ENCODE peak calls at places on chromosomes 6 and 20, in ten cellular contexts. H is mesendoderm, B is mesenchymal stem cell, S is MM.1S, K is GM23248, E is H1, W is HCT116, I is fibroblast of lung, U is GM12878, P is IMR-90. C is an unnamed sample. For H3K4me1, the result is how much of the 10 kb centered on the place peaks cover.

GRCh38 chr6:80457044-80457933 is 350.8 kb downstream of the BCKDHB start:
- DNase-seq in P (peak), U (no peak), E (no peak), B (peak), K (peak), I (peak), W (peak), S (no peak), H (peak), C (no peak)

GRCh38 chr6:149964243-149965190 is 774 bp downstream of the ULBP1 start:
- DNase-seq in I (peak), W (no peak), H (peak), P (peak), K (peak), E (no peak), B (peak), S (no peak), U (no peak), C (no peak)

GRCh38 chr6:142695016-142695415 is 250.0 kb downstream of the HIVEP2 start:
- DNase-seq in S (no peak), B (no peak), P (peak), U (no peak), H (no peak), W (no peak), E (no peak), K (no peak), I (peak), C (no peak)

GRCh38 chr6:3592371-3592941 is 135.6 kb upstream of the SLC22A23 start:
- DNase-seq in K (peak), P (peak), B (peak), W (peak), E (no peak), S (no peak), I (peak), U (no peak), H (no peak), C (peak)

GRCh38 chr20:50731930-50732690 is 730 bp downstream of the PARD6B start:
- DNase-seq in K (no peak), B (no peak), S (peak), I (no peak), W (no peak), H (peak), E (no peak), U (no peak), P (no peak), C (no peak)

GRCh38 chr6:134967711-134968110 is 17.8 kb upstream of the ALDH8A1 start:
- DNase-seq in P (no peak), S (no peak), E (no peak), H (no peak), K (no peak), W (no peak), B (no peak), U (no peak), I (no peak), C (no peak)

GRCh38 chr20:58109918-58110635 is 118.4 kb downstream of the ANKRD60 start:
- DNase-seq in I (no peak), E (no peak), K (peak), B (no peak), S (no peak), H (no peak), P (no peak), U (no peak), W (no peak), C (no peak)

GRCh38 chr6:52543729-52544324 is 33.0 kb downstream of the TRAM2 start:
- DNase-seq in H (peak), P (peak), S (no peak), E (peak), U (no peak), I (peak), W (no peak), B (peak), K (peak), C (no peak)

GRCh38 chr6:106749611-106750010 is 120.2 kb downstream of the QRSL1 start:
- DNase-seq in P (peak), K (peak), S (no peak), W (no peak), B (peak), E (no peak), I (no peak), U (no peak), H (peak), C (peak)

GRCh38 chr6:101380861-101381630 is 12.5 kb upstream of the GRIK2 start:
- DNase-seq in I (no peak), H (no peak), E (no peak), W (no peak), B (no peak), U (no peak), K (no peak), P (no peak), S (no peak), C (no peak)

GRCh38 chr20:38222231-38222922 is 38.2 kb downstream of the KIAA1755 start:
- DNase-seq in E (no peak), H (peak), P (peak), I (peak), U (no peak), B (peak), S (peak), K (peak), W (peak), C (peak)

GRCh38 chr20:63102720-63103375 is 96.1 kb upstream of the BHLHE23 start:
- DNase-seq in E (no peak), B (peak), U (no peak), S (no peak), P (peak), K (peak), I (peak), W (no peak), H (peak), C (no peak)

GRCh38 chr6:167898673-167899311 is 72.1 kb downstream of the AFDN start:
- DNase-seq in W (no peak), E (no peak), H (peak), I (peak), K (peak), U (no peak), P (peak), B (peak), S (peak), C (no peak)

GRCh38 chr6:112337209-112337638 is 9.9 kb upstream of the RFPL4B start:
- DNase-seq in K (peak), H (peak), S (no peak), P (peak), I (peak), E (peak), W (peak), U (no peak), B (peak), C (peak)

GRCh38 chr20:24772667-24773066 is 176.4 kb upstream of the CST7 start:
- DNase-seq in P (no peak), I (no peak), K (no peak), S (no peak), W (no peak), B (no peak), E (no peak), H (no peak), U (no peak), C (no peak)

GRCh38 chr6:28634758-28635546 is 109.3 kb downstream of the GPX5 start:
- DNase-seq in W (no peak), S (no peak), P (no peak), H (peak), I (peak), U (no peak), E (no peak), B (peak), K (peak), C (peak)

GRCh38 chr20:11849976-11850670 is 67.6 kb upstream of the BTBD3 start:
- DNase-seq in U (no peak), K (peak), W (peak), H (no peak), S (no peak), B (peak), E (no peak), I (peak), P (peak), C (no peak)

GRCh38 chr6:20253021-20253420 is 40.8 kb upstream of the MBOAT1 start:
- DNase-seq in S (no peak), W (no peak), K (no peak), B (no peak), I (no peak), H (no peak), P (no peak), E (no peak), U (no peak), C (no peak)

DNA sequence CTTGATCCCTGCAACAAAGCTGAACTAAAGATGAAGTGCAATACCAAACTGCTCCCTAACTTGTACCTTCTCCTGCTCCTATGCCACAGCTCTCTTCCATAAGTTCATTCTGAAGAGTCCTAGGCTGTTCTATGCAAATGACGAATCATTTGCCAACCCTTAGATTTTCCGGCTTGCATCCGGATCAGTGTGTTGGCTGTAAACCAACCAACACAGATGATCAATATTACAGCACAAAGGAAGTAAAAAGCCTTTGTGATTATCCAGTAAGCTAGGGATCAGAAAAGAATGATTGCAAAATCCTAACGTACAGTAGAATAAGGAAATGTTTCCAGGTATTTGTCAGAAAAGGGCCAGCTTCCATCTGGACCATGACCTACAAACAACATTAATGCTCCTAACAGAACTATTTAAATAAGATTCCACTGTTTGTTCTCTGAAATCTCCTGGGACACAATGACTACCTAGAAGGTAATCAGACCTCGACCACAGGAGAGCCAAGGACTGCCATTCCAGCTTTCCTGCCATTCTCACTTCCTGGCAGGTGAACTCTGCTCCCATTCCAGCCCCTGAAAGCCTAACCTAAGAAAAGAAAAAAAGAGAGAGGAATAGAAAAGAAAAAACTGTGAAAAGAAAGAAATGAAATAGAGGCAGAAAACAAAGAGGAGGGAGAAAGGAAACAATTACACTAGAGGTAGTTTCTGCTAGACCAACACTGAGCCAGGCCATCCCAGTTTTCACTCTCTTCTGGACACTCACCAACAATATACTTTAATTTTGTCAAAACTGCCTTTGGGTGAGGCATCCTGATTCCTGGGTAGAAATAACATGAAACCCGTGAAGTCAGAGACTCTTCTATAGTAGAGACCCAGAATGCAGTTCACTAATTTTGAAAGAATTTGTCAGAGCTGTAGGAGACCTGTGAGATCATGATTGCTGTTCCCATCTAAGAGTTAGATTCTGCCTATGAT is 19.7 kb downstream of the GMDS start:
- DNase-seq in U (no peak), B (no peak), W (no peak), S (no peak), K (peak), P (no peak), E (no peak), I (peak), H (no peak), C (peak)
- H3K9ac ChIP-seq in U (no peak), B (no peak), W (no peak), S (no peak), K (no peak), P (no peak), E (no peak), I (no peak), H (no peak), C (no peak)

DNA sequence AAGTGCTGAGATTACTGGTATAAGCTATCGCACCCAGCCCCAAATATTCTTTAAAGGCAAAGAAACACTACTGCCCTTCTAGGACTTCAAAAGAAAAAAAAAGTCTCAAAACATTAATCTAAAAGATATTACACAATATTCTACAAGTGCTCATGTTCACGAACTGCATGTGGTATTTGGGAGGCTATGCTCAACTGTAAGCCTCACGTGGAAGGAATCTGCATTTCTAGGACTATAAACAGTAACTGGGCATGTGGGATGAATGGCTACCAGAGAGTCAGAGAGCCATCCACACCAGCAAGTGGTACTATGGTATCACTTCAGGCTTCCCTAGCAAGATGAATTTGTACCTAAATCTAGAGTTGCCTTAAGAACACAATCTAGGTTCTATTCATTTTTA is 50.0 kb downstream of the FKBP5 start:
- DNase-seq in P (no peak), K (no peak), E (no peak), H (no peak), I (no peak), W (no peak), U (no peak), S (no peak), B (no peak), C (no peak)
- H3K4me1 ChIP-seq in P (under half), K (under half), E (under half), H (under half), I (under half), W (under half), U (under half), S (under half), B (under half), C (under half)

GRCh38 chr6:48068326-48069191 is 42.4 kb downstream of the PTCHD4 start:
- DNase-seq in W (no peak), S (no peak), B (peak), E (no peak), U (no peak), K (peak), H (peak), I (peak), P (no peak), C (no peak)
- H3K9ac ChIP-seq in W (no peak), S (no peak), B (peak), E (no peak), U (no peak), K (no peak), H (peak), I (no peak), P (no peak), C (no peak)

DNA sequence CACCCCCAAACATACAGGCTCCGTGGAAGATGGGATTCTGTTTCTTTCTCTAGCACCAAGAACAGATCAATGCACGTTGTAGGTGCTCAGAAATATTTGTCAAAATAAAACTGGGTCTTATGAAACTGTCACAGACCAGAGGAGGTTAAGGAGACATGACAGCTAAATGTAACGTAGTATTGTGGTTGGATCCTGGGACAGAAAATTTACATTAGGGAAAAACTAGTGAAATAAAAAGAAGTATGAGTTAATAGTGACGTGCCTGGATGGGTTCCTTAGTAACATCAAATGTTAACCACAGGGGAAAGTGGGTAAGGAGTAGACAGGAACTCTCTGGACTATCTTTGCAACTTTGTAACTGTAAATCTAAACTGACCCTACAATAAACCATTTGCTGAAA is 31.5 kb downstream of the NOL4L start:
- DNase-seq in K (no peak), I (no peak), S (no peak), H (no peak), P (no peak), E (no peak), W (no peak), B (no peak), U (no peak), C (no peak)
- H3K4me1 ChIP-seq in K (under half), I (under half), S (under half), H (under half), P (under half), E (under half), W (under half), B (under half), U (under half), C (under half)

GRCh38 chr6:220312-220711 is 72.0 kb upstream of the DUSP22 start:
- DNase-seq in H (no peak), I (no peak), B (no peak), S (no peak), K (no peak), P (no peak), U (no peak), W (no peak), E (no peak), C (no peak)

GRCh38 chr6:220736-221475 is 71.4 kb upstream of the DUSP22 start:
- DNase-seq in B (peak), W (no peak), P (peak), K (peak), U (peak), H (no peak), E (no peak), I (peak), S (peak), C (no peak)

GRCh38 chr6:222468-222867 is 69.8 kb upstream of the DUSP22 start:
- DNase-seq in H (no peak), W (no peak), S (no peak), U (no peak), K (no peak), B (no peak), E (no peak), P (no peak), I (no peak), C (no peak)

GRCh38 chr6:223136-223535 is 69.2 kb upstream of the DUSP22 start:
- DNase-seq in I (no peak), E (no peak), K (no peak), S (no peak), H (no peak), U (no peak), W (no peak), P (no peak), B (no peak), C (no peak)

GRCh38 chr6:221531-222349 is 70.5 kb upstream of the DUSP22 start:
- DNase-seq in W (no peak), K (no peak), S (peak), P (peak), U (peak), B (no peak), I (peak), H (no peak), E (no peak), C (no peak)
- H3K9ac ChIP-seq in W (no peak), K (no peak), S (no peak), P (no peak), U (peak), B (no peak), I (no peak), H (no peak), E (no peak), C (no peak)

GRCh38 chr6:104888066-104888465 is 28.3 kb upstream of the HACE1 start:
- DNase-seq in I (no peak), W (no peak), P (no peak), E (no peak), S (no peak), H (no peak), U (no peak), K (no peak), B (no peak), C (no peak)
- H3K4me1 ChIP-seq in I (under half), W (under half), P (under half), E (under half), S (under half), H (under half), U (under half), K (under half), B (under half), C (under half)

GRCh38 chr6:46657642-46658041 is 4.9 kb downstream of the SLC25A27 start:
- DNase-seq in P (no peak), W (no peak), B (no peak), U (no peak), K (no peak), I (no peak), S (no peak), E (no peak), H (no peak), C (no peak)

GRCh38 chr6:46655803-46656202 is 3.0 kb downstream of the SLC25A27 start:
- DNase-seq in W (peak), K (no peak), P (no peak), I (no peak), B (peak), E (no peak), U (no peak), H (peak), S (no peak), C (peak)

DNA sequence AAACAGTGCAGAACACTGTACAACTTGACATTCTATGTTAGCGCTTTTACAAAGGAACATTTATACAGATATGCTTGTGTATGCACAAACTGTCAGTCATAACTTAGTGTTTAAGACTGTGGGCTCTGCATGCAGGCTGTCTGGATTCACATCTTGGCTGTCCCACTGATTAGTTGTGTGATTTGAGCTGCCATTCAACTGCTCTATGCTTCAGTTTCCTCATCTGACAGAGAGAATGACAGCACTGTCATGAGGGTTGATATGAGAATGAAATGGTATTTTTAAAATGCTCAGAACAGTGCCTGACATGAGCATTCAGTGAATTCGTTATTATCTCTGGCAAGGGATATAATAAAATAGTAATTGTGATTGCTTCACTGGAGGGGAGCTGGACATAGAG is 8.7 kb downstream of the SLC25A27 start:
- DNase-seq in U (no peak), K (no peak), I (no peak), B (no peak), E (no peak), P (no peak), H (no peak), S (no peak), W (no peak), C (no peak)
- H3K9ac ChIP-seq in U (no peak), K (no peak), I (no peak), B (no peak), E (no peak), P (no peak), H (no peak), S (no peak), W (no peak), C (no peak)

GRCh38 chr20:48444249-48444648 is 383.6 kb downstream of the PREX1 start:
- DNase-seq in K (no peak), W (no peak), P (no peak), B (peak), I (no peak), S (no peak), H (no peak), E (no peak), U (no peak), C (no peak)

GRCh38 chr20:48448601-48449384 is 379.0 kb downstream of the PREX1 start:
- DNase-seq in W (no peak), K (no peak), B (no peak), H (no peak), I (peak), U (no peak), P (no peak), S (no peak), E (no peak), C (no peak)

GRCh38 chr20:48440916-48441315 is 386.9 kb downstream of the PREX1 start:
- DNase-seq in S (no peak), I (no peak), B (no peak), K (no peak), W (no peak), P (no peak), H (no peak), U (no peak), E (no peak), C (no peak)

GRCh38 chr20:48447456-48447855 is 380.3 kb downstream of the PREX1 start:
- DNase-seq in B (no peak), W (no peak), I (no peak), S (no peak), P (no peak), H (no peak), U (no peak), K (no peak), E (no peak), C (no peak)

DNA sequence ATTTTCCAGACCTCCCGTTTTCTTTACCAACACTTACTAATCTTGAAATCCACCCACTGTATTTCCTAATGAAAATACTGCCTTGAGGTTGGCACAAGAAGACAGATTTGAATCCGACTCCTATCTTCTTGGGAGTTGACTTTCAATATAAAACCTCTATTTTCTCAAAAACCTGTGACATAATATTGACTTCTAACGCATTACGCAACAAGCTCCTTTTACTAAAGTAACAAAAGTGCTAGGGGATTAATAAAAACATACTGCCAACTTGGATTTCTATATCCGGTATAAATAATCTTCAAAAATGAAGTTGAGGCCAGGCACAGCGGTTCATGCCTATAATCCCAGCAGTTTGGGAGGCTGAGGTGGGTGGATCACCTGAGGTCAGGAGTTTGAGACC is 382.0 kb downstream of the PREX1 start:
- DNase-seq in E (no peak), B (no peak), P (no peak), I (no peak), U (no peak), H (no peak), S (no peak), K (no peak), W (no peak), C (no peak)
- H3K4me1 ChIP-seq in E (under half), B (under half), P (under half), I (under half), U (under half), H (under half), S (under half), K (under half), W (under half), C (under half)